ENCODE peak calls at places on chromosome 5, in five cellular contexts. One of them, this sample, is unnamed.

GRCh38 chr5:105581988-105582690 is 2019.5 kb upstream of the NUDT12 start:
- DNase-seq in AG04450: no peak
- DNase-seq in psoas muscle: no peak
- DNase-seq in vagina: no peak
- DNase-seq in left lung: no peak
- DNase-seq in this sample: no peak

GRCh38 chr5:123203105-123203794 is 114.2 kb downstream of the PRDM6 start:
- DNase-seq in AG04450: no peak
- DNase-seq in psoas muscle: no peak
- DNase-seq in vagina: no peak
- DNase-seq in left lung: no peak
- DNase-seq in this sample: no peak

GRCh38 chr5:158718738-158719505 is 380.8 kb downstream of the EBF1 start:
- DNase-seq in AG04450: no peak
- DNase-seq in psoas muscle: no peak
- DNase-seq in vagina: no peak
- DNase-seq in left lung: no peak
- DNase-seq in this sample: no peak

GRCh38 chr5:149881874-149882273 is 62.7 kb downstream of the PDE6A start:
- DNase-seq in AG04450: no peak
- DNase-seq in psoas muscle: no peak
- DNase-seq in vagina: no peak
- DNase-seq in left lung: no peak
- DNase-seq in this sample: no peak

GRCh38 chr5:172453986-172454354 is 355 bp downstream of the SH3PXD2B start:
- DNase-seq in AG04450: no peak
- DNase-seq in psoas muscle: peak
- DNase-seq in vagina: no peak
- DNase-seq in left lung: no peak
- DNase-seq in this sample: peak

GRCh38 chr5:885127-885442 is 7.5 kb downstream of the BRD9 start:
- DNase-seq in AG04450: no peak
- DNase-seq in psoas muscle: no peak
- DNase-seq in vagina: no peak
- DNase-seq in left lung: no peak
- DNase-seq in this sample: no peak

GRCh38 chr5:178152491-178153444 is 917 bp downstream of the NHP2 start:
- DNase-seq in AG04450: no peak
- DNase-seq in psoas muscle: no peak
- DNase-seq in vagina: no peak
- DNase-seq in left lung: no peak
- DNase-seq in this sample: no peak

GRCh38 chr5:132489871-132490483 is 596 bp downstream of the IRF1 start:
- DNase-seq in AG04450: no peak
- DNase-seq in psoas muscle: peak
- DNase-seq in vagina: peak
- DNase-seq in left lung: peak
- DNase-seq in this sample: peak

GRCh38 chr5:159415301-159415937 is 85.1 kb upstream of the IL12B start:
- DNase-seq in AG04450: no peak
- DNase-seq in psoas muscle: no peak
- DNase-seq in vagina: no peak
- DNase-seq in left lung: no peak
- DNase-seq in this sample: no peak

GRCh38 chr5:82446765-82447164 is 168.6 kb upstream of the RPS23 start:
- DNase-seq in AG04450: no peak
- DNase-seq in psoas muscle: no peak
- DNase-seq in vagina: no peak
- DNase-seq in left lung: no peak
- DNase-seq in this sample: no peak

GRCh38 chr5:1523480-1523792 is 324 bp downstream of the LPCAT1 start:
- DNase-seq in AG04450: no peak
- DNase-seq in psoas muscle: no peak
- DNase-seq in vagina: no peak
- DNase-seq in left lung: no peak
- DNase-seq in this sample: no peak

GRCh38 chr5:63911871-63912270 is 50.4 kb downstream of the HTR1A start:
- DNase-seq in AG04450: no peak
- DNase-seq in psoas muscle: no peak
- DNase-seq in vagina: no peak
- DNase-seq in left lung: no peak
- DNase-seq in this sample: no peak

GRCh38 chr5:51684794-51685355 is 301.6 kb downstream of the ISL1 start:
- DNase-seq in AG04450: no peak
- DNase-seq in psoas muscle: no peak
- DNase-seq in vagina: no peak
- DNase-seq in left lung: no peak
- DNase-seq in this sample: no peak
- TF ChIP-seq CTCF in AG04450: no peak
- TF ChIP-seq CTCF in psoas muscle: no peak
- TF ChIP-seq CTCF in vagina: no peak
- TF ChIP-seq CTCF in left lung: no peak
- TF ChIP-seq CTCF in this sample: no peak

GRCh38 chr5:73273379-73274050 is 100.5 kb downstream of the TMEM174 start:
- DNase-seq in AG04450: no peak
- DNase-seq in psoas muscle: no peak
- DNase-seq in vagina: no peak
- DNase-seq in left lung: no peak
- DNase-seq in this sample: no peak

GRCh38 chr5:73272351-73272750 is 99.4 kb downstream of the TMEM174 start:
- DNase-seq in AG04450: no peak
- DNase-seq in psoas muscle: no peak
- DNase-seq in vagina: no peak
- DNase-seq in left lung: no peak
- DNase-seq in this sample: no peak

GRCh38 chr5:73274121-73274520 is 101.1 kb downstream of the TMEM174 start:
- DNase-seq in AG04450: no peak
- DNase-seq in psoas muscle: no peak
- DNase-seq in vagina: no peak
- DNase-seq in left lung: no peak
- DNase-seq in this sample: no peak

GRCh38 chr5:73278693-73279092 is 105.7 kb downstream of the TMEM174 start:
- DNase-seq in AG04450: no peak
- DNase-seq in psoas muscle: no peak
- DNase-seq in vagina: no peak
- DNase-seq in left lung: no peak
- DNase-seq in this sample: no peak

GRCh38 chr5:73274870-73275756 is 102.1 kb downstream of the TMEM174 start:
- DNase-seq in AG04450: no peak
- DNase-seq in psoas muscle: peak
- DNase-seq in vagina: no peak
- DNase-seq in left lung: no peak
- DNase-seq in this sample: no peak
- H3K4me3 ChIP-seq in AG04450: no peak
- H3K4me3 ChIP-seq in psoas muscle: no peak
- H3K4me3 ChIP-seq in vagina: no peak
- H3K4me3 ChIP-seq in left lung: no peak
- H3K4me3 ChIP-seq in this sample: no peak

GRCh38 chr5:168291281-168291960 is at the start of gene WWC1:
- DNase-seq in AG04450: no peak
- DNase-seq in psoas muscle: no peak
- DNase-seq in vagina: no peak
- DNase-seq in left lung: peak
- DNase-seq in this sample: peak
- TF ChIP-seq CTCF in AG04450: no peak
- TF ChIP-seq CTCF in psoas muscle: no peak
- TF ChIP-seq CTCF in vagina: no peak
- TF ChIP-seq CTCF in left lung: no peak
- TF ChIP-seq CTCF in this sample: peak

GRCh38 chr5:80268916-80269315 is 13.1 kb upstream of the SERINC5 start:
- DNase-seq in AG04450: no peak
- DNase-seq in psoas muscle: no peak
- DNase-seq in vagina: no peak
- DNase-seq in left lung: no peak
- DNase-seq in this sample: no peak
- H3K4me3 ChIP-seq in AG04450: no peak
- H3K4me3 ChIP-seq in psoas muscle: no peak
- H3K4me3 ChIP-seq in vagina: no peak
- H3K4me3 ChIP-seq in left lung: no peak
- H3K4me3 ChIP-seq in this sample: no peak

GRCh38 chr5:127830829-127831598 is 127.8 kb downstream of the CCDC192 start:
- DNase-seq in AG04450: no peak
- DNase-seq in psoas muscle: no peak
- DNase-seq in vagina: no peak
- DNase-seq in left lung: no peak
- DNase-seq in this sample: no peak

GRCh38 chr5:127832057-127832456 is 128.9 kb downstream of the CCDC192 start:
- DNase-seq in AG04450: no peak
- DNase-seq in psoas muscle: no peak
- DNase-seq in vagina: no peak
- DNase-seq in left lung: no peak
- DNase-seq in this sample: no peak

GRCh38 chr5:127838661-127839060 is 135.5 kb downstream of the CCDC192 start:
- DNase-seq in AG04450: no peak
- DNase-seq in psoas muscle: no peak
- DNase-seq in vagina: no peak
- DNase-seq in left lung: no peak
- DNase-seq in this sample: no peak

GRCh38 chr5:127830157-127830556 is 127.0 kb downstream of the CCDC192 start:
- DNase-seq in AG04450: no peak
- DNase-seq in psoas muscle: no peak
- DNase-seq in vagina: no peak
- DNase-seq in left lung: no peak
- DNase-seq in this sample: no peak

GRCh38 chr5:127833999-127834953 is 131.1 kb downstream of the CCDC192 start:
- DNase-seq in AG04450: no peak
- DNase-seq in psoas muscle: no peak
- DNase-seq in vagina: no peak
- DNase-seq in left lung: no peak
- DNase-seq in this sample: no peak
- TF ChIP-seq CTCF in AG04450: no peak
- TF ChIP-seq CTCF in psoas muscle: no peak
- TF ChIP-seq CTCF in vagina: no peak
- TF ChIP-seq CTCF in left lung: no peak
- TF ChIP-seq CTCF in this sample: no peak

GRCh38 chr5:143495124-143495523 is 91.6 kb upstream of the NR3C1 start:
- DNase-seq in AG04450: no peak
- DNase-seq in psoas muscle: no peak
- DNase-seq in vagina: no peak
- DNase-seq in left lung: no peak
- DNase-seq in this sample: no peak

GRCh38 chr5:143496928-143497327 is 93.4 kb upstream of the NR3C1 start:
- DNase-seq in AG04450: peak
- DNase-seq in psoas muscle: no peak
- DNase-seq in vagina: no peak
- DNase-seq in left lung: no peak
- DNase-seq in this sample: no peak

GRCh38 chr5:143494595-143494994 is 91.1 kb upstream of the NR3C1 start:
- DNase-seq in AG04450: no peak
- DNase-seq in psoas muscle: no peak
- DNase-seq in vagina: no peak
- DNase-seq in left lung: no peak
- DNase-seq in this sample: no peak

GRCh38 chr5:143494162-143494561 is 90.7 kb upstream of the NR3C1 start:
- DNase-seq in AG04450: peak
- DNase-seq in psoas muscle: no peak
- DNase-seq in vagina: no peak
- DNase-seq in left lung: no peak
- DNase-seq in this sample: no peak

GRCh38 chr5:143495823-143496275 is 92.4 kb upstream of the NR3C1 start:
- DNase-seq in AG04450: no peak
- DNase-seq in psoas muscle: no peak
- DNase-seq in vagina: no peak
- DNase-seq in left lung: no peak
- DNase-seq in this sample: no peak
- H3K4me3 ChIP-seq in AG04450: no peak
- H3K4me3 ChIP-seq in psoas muscle: no peak
- H3K4me3 ChIP-seq in vagina: no peak
- H3K4me3 ChIP-seq in left lung: no peak
- H3K4me3 ChIP-seq in this sample: no peak

DNA sequence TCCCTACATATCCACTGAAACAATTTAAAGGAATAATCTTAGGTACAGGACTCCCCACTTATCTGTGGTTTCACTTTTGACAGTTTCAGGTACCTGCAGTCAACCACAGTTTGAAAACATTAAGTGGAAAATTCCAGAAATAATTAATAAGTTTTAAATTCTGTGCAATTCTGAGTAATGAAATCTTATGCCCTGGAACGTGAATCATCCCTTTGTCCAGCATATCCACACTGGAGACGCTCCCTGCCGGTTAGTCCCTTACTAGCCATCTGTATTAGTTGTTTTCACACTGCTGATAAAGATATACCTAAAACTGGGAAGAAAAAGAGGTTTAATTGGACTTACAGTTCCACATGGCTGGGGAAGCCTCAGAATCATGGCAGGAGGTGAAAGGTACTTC is 80.6 kb downstream of the NR3C1 start:
- DNase-seq in AG04450: no peak
- DNase-seq in psoas muscle: no peak
- DNase-seq in vagina: no peak
- DNase-seq in left lung: no peak
- DNase-seq in this sample: no peak
- TF ChIP-seq CTCF in AG04450: no peak
- TF ChIP-seq CTCF in psoas muscle: no peak
- TF ChIP-seq CTCF in vagina: no peak
- TF ChIP-seq CTCF in left lung: no peak
- TF ChIP-seq CTCF in this sample: no peak

GRCh38 chr5:80125962-80126480 is 90.9 kb downstream of the THBS4 start:
- DNase-seq in AG04450: no peak
- DNase-seq in psoas muscle: no peak
- DNase-seq in vagina: no peak
- DNase-seq in left lung: no peak
- DNase-seq in this sample: no peak

GRCh38 chr5:80125022-80125961 is 90.1 kb downstream of the THBS4 start:
- DNase-seq in AG04450: no peak
- DNase-seq in psoas muscle: no peak
- DNase-seq in vagina: no peak
- DNase-seq in left lung: no peak
- DNase-seq in this sample: no peak

GRCh38 chr5:80124111-80124510 is 89.0 kb downstream of the THBS4 start:
- DNase-seq in AG04450: no peak
- DNase-seq in psoas muscle: no peak
- DNase-seq in vagina: no peak
- DNase-seq in left lung: no peak
- DNase-seq in this sample: no peak

GRCh38 chr5:80122599-80122998 is 87.5 kb downstream of the THBS4 start:
- DNase-seq in AG04450: no peak
- DNase-seq in psoas muscle: no peak
- DNase-seq in vagina: no peak
- DNase-seq in left lung: peak
- DNase-seq in this sample: no peak

GRCh38 chr5:80124519-80124918 is 89.4 kb downstream of the THBS4 start:
- DNase-seq in AG04450: no peak
- DNase-seq in psoas muscle: no peak
- DNase-seq in vagina: no peak
- DNase-seq in left lung: no peak
- DNase-seq in this sample: no peak
- H3K4me3 ChIP-seq in AG04450: no peak
- H3K4me3 ChIP-seq in psoas muscle: no peak
- H3K4me3 ChIP-seq in vagina: no peak
- H3K4me3 ChIP-seq in left lung: no peak
- H3K4me3 ChIP-seq in this sample: no peak

This sample was measured in upper lobe of right lung.